ENCODE peak calls at places on chromosome 13, in eight cellular contexts. One of them, this sample, is unnamed.

GRCh38 chr13:80454245-80454644 is 113.3 kb upstream of the SPRY2 start:
- DNase-seq in suprapubic skin: no peak
- DNase-seq in CD4-positive, alpha-beta T cell: no peak
- DNase-seq in fibroblast of mammary gland: peak; percentile 80
- DNase-seq in Peyer's patch: no peak
- DNase-seq in GM12865: peak; percentile 21
- DNase-seq in tibial artery: no peak
- DNase-seq in hepatocyte: no peak
- DNase-seq in this sample: no peak

GRCh38 chr13:98650376-98651107 is 73.6 kb upstream of the STK24 start:
- DNase-seq in Peyer's patch: peak; percentile 89
- DNase-seq in fibroblast of mammary gland: no peak
- DNase-seq in GM12865: no peak
- DNase-seq in hepatocyte: peak; percentile 82
- DNase-seq in suprapubic skin: no peak
- DNase-seq in tibial artery: no peak
- DNase-seq in CD4-positive, alpha-beta T cell: no peak
- DNase-seq in this sample: no peak

GRCh38 chr13:20536992-20537391 is 11.3 kb upstream of the CRYL1 start:
- DNase-seq in GM12865: no peak
- DNase-seq in fibroblast of mammary gland: no peak
- DNase-seq in tibial artery: no peak
- DNase-seq in suprapubic skin: no peak
- DNase-seq in Peyer's patch: no peak
- DNase-seq in hepatocyte: no peak
- DNase-seq in CD4-positive, alpha-beta T cell: no peak
- DNase-seq in this sample: no peak

GRCh38 chr13:82330499-82330898 is 1551.8 kb downstream of the SLITRK1 start:
- DNase-seq in hepatocyte: no peak
- DNase-seq in fibroblast of mammary gland: peak; percentile 21
- DNase-seq in Peyer's patch: no peak
- DNase-seq in GM12865: peak; percentile 13
- DNase-seq in CD4-positive, alpha-beta T cell: no peak
- DNase-seq in tibial artery: no peak
- DNase-seq in suprapubic skin: no peak
- DNase-seq in this sample: no peak

GRCh38 chr13:82447452-82448030 is 1434.7 kb downstream of the SLITRK1 start:
- DNase-seq in GM12865: no peak
- DNase-seq in tibial artery: no peak
- DNase-seq in CD4-positive, alpha-beta T cell: no peak
- DNase-seq in hepatocyte: no peak
- DNase-seq in suprapubic skin: no peak
- DNase-seq in fibroblast of mammary gland: no peak
- DNase-seq in Peyer's patch: no peak
- DNase-seq in this sample: no peak

GRCh38 chr13:51222510-51223283 is 499 bp downstream of the FAM124A start:
- DNase-seq in hepatocyte: peak; percentile 18
- DNase-seq in CD4-positive, alpha-beta T cell: no peak
- DNase-seq in Peyer's patch: no peak
- DNase-seq in tibial artery: no peak
- DNase-seq in suprapubic skin: no peak
- DNase-seq in GM12865: no peak
- DNase-seq in fibroblast of mammary gland: no peak
- DNase-seq in this sample: no peak

GRCh38 chr13:99062593-99062992 is 84.7 kb upstream of the DOCK9 start:
- DNase-seq in CD4-positive, alpha-beta T cell: no peak
- DNase-seq in fibroblast of mammary gland: no peak
- DNase-seq in GM12865: no peak
- DNase-seq in suprapubic skin: no peak
- DNase-seq in hepatocyte: no peak
- DNase-seq in tibial artery: peak; percentile 27
- DNase-seq in Peyer's patch: no peak
- DNase-seq in this sample: no peak

GRCh38 chr13:44620057-44620456 is 43.9 kb upstream of the TSC22D1 start:
- DNase-seq in hepatocyte: peak; percentile 44
- DNase-seq in GM12865: no peak
- DNase-seq in fibroblast of mammary gland: peak; percentile 37
- DNase-seq in CD4-positive, alpha-beta T cell: no peak
- DNase-seq in tibial artery: no peak
- DNase-seq in suprapubic skin: no peak
- DNase-seq in Peyer's patch: no peak
- DNase-seq in this sample: no peak

GRCh38 chr13:112916296-112916695 is 52.7 kb upstream of the MCF2L start:
- DNase-seq in GM12865: no peak
- DNase-seq in tibial artery: no peak
- DNase-seq in Peyer's patch: no peak
- DNase-seq in fibroblast of mammary gland: no peak
- DNase-seq in suprapubic skin: no peak
- DNase-seq in CD4-positive, alpha-beta T cell: no peak
- DNase-seq in hepatocyte: no peak
- DNase-seq in this sample: no peak

GRCh38 chr13:94248454-94249233 is 230.8 kb downstream of the DCT start:
- DNase-seq in GM12865: no peak
- DNase-seq in CD4-positive, alpha-beta T cell: no peak
- DNase-seq in fibroblast of mammary gland: peak; percentile 48
- DNase-seq in Peyer's patch: no peak
- DNase-seq in suprapubic skin: no peak
- DNase-seq in tibial artery: no peak
- DNase-seq in hepatocyte: no peak
- DNase-seq in this sample: no peak

GRCh38 chr13:40408602-40409001 is 257.8 kb downstream of the FOXO1 start:
- DNase-seq in Peyer's patch: no peak
- DNase-seq in GM12865: no peak
- DNase-seq in suprapubic skin: no peak
- DNase-seq in CD4-positive, alpha-beta T cell: no peak
- DNase-seq in fibroblast of mammary gland: peak; percentile 42
- DNase-seq in hepatocyte: no peak
- DNase-seq in tibial artery: no peak
- DNase-seq in this sample: no peak

GRCh38 chr13:42720116-42720857 is 61.1 kb upstream of the FAM216B start:
- DNase-seq in hepatocyte: peak; percentile 86
- DNase-seq in GM12865: peak; percentile 58
- DNase-seq in suprapubic skin: no peak
- DNase-seq in fibroblast of mammary gland: peak; percentile 100
- DNase-seq in Peyer's patch: no peak
- DNase-seq in CD4-positive, alpha-beta T cell: no peak
- DNase-seq in tibial artery: no peak
- DNase-seq in this sample: no peak

GRCh38 chr13:97307544-97307881 is 85.4 kb downstream of the MBNL2 start:
- DNase-seq in CD4-positive, alpha-beta T cell: no peak
- DNase-seq in tibial artery: no peak
- DNase-seq in GM12865: no peak
- DNase-seq in fibroblast of mammary gland: no peak
- DNase-seq in Peyer's patch: no peak
- DNase-seq in suprapubic skin: no peak
- DNase-seq in hepatocyte: no peak
- DNase-seq in this sample: no peak

GRCh38 chr13:51601601-51602348 is 17.5 kb downstream of the WDFY2 start:
- DNase-seq in Peyer's patch: no peak
- DNase-seq in fibroblast of mammary gland: no peak
- DNase-seq in GM12865: no peak
- DNase-seq in tibial artery: no peak
- DNase-seq in hepatocyte: no peak
- DNase-seq in CD4-positive, alpha-beta T cell: no peak
- DNase-seq in suprapubic skin: no peak
- DNase-seq in this sample: no peak

GRCh38 chr13:69597088-69597487 is 510.5 kb upstream of the ATXN8OS start:
- DNase-seq in hepatocyte: no peak
- DNase-seq in CD4-positive, alpha-beta T cell: no peak
- DNase-seq in tibial artery: no peak
- DNase-seq in fibroblast of mammary gland: no peak
- DNase-seq in suprapubic skin: no peak
- DNase-seq in GM12865: no peak
- DNase-seq in Peyer's patch: no peak
- DNase-seq in this sample: no peak

DNA sequence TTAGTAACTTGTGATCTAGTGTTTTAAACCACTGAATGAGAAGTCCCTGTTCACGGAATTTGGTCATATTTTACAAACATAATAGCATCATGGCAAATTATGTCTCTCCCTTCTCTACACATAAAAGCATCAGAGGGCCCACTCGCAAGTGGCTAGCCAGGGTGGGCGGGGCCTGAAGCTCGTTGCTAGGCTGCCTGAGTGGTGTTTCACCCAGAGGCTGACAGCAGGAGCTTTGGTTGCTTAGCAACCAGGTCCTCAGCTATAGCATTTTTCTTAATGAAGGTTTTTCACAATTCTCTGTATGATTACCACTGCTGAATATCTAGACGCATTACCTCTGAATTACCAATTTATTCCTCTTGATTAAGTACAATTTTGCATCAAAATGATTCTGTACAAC is 126.5 kb downstream of the NALCN start:
- DNase-seq in GM12865: peak; percentile 13
- DNase-seq in hepatocyte: peak; percentile 64
- DNase-seq in suprapubic skin: no peak
- DNase-seq in fibroblast of mammary gland: peak; percentile 45
- DNase-seq in tibial artery: no peak
- DNase-seq in Peyer's patch: no peak
- DNase-seq in CD4-positive, alpha-beta T cell: no peak
- DNase-seq in this sample: no peak
- TF ChIP-seq CTCF in GM12865: no peak
- TF ChIP-seq CTCF in hepatocyte: no peak
- TF ChIP-seq CTCF in suprapubic skin: no peak
- TF ChIP-seq CTCF in fibroblast of mammary gland: no peak
- TF ChIP-seq CTCF in tibial artery: no peak
- TF ChIP-seq CTCF in Peyer's patch: no peak
- TF ChIP-seq CTCF in CD4-positive, alpha-beta T cell: no peak
- TF ChIP-seq CTCF in this sample: no peak

DNA sequence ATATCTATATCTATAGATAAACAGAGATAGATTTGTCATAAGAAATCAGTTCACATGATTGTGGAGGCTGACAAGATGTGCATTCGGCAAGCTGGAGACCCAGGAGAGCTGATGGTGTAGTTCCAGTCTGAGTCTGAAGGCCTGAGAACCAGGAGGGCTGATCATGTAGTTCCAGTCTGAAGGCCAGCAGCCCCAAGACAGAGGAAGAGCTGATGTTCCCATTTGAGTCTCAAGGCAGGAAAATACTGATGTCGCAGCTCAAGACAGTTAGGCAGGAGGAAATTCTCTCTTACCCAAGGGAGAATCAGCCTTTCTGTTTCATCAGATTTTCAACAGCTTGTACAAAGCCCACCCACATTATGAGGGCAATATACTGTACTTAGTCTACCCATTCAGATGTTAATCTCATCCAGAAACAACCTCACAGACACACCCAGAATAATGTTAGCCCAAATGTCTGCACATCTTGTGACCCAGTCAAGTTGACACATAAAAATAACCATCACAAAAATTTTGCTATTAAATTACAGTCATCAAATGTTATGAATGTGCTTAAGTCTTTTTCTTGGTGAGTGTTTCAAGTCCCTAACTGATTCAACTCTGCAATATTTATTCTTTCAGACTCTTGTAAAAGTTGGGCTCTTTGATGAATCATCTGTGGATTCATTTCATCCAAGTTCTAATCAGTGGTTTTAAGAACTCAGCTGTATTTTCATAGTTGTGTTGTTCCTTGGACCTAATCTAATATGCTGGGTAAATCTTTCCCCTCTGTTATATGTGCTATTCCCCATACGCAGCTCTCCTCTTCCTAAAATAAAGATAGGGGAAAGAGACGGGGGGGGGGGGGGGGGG is 22.7 kb upstream of the LRCH1 start:
- DNase-seq in tibial artery: no peak
- DNase-seq in GM12865: no peak
- DNase-seq in suprapubic skin: no peak
- DNase-seq in Peyer's patch: no peak
- DNase-seq in fibroblast of mammary gland: peak; percentile 55
- DNase-seq in hepatocyte: no peak
- DNase-seq in CD4-positive, alpha-beta T cell: no peak
- DNase-seq in this sample: no peak
- TF ChIP-seq CTCF in tibial artery: no peak
- TF ChIP-seq CTCF in GM12865: no peak
- TF ChIP-seq CTCF in suprapubic skin: no peak
- TF ChIP-seq CTCF in Peyer's patch: no peak
- TF ChIP-seq CTCF in fibroblast of mammary gland: no peak
- TF ChIP-seq CTCF in hepatocyte: no peak
- TF ChIP-seq CTCF in CD4-positive, alpha-beta T cell: no peak
- TF ChIP-seq CTCF in this sample: no peak

DNA sequence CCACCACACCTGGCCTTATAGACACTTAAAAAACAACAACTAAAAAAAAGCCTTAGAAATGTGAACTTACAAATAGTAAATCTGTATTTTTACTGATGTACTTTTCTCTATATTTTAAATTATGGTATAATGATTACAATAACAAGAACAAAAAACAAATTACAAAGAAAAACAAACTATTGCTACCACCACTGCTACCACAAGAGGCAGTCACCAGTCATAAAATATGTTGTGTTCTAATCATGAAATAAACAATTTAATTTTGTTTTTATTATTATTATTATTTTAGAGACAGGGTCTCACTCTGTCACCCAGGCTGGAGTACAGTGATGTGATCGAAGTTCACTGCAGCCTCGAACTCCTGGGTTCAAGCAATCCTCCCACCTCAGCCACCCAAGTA is 72.2 kb downstream of the DIAPH3 start:
- DNase-seq in GM12865: no peak
- DNase-seq in suprapubic skin: no peak
- DNase-seq in hepatocyte: no peak
- DNase-seq in tibial artery: no peak
- DNase-seq in fibroblast of mammary gland: no peak
- DNase-seq in Peyer's patch: no peak
- DNase-seq in CD4-positive, alpha-beta T cell: no peak
- DNase-seq in this sample: no peak
- TF ChIP-seq CTCF in GM12865: no peak
- TF ChIP-seq CTCF in suprapubic skin: no peak
- TF ChIP-seq CTCF in hepatocyte: no peak
- TF ChIP-seq CTCF in tibial artery: no peak
- TF ChIP-seq CTCF in fibroblast of mammary gland: peak; percentile 14
- TF ChIP-seq CTCF in Peyer's patch: no peak
- TF ChIP-seq CTCF in CD4-positive, alpha-beta T cell: no peak
- TF ChIP-seq CTCF in this sample: no peak

GRCh38 chr13:36129539-36129938 is 1.6 kb downstream of the DCLK1 start:
- DNase-seq in Peyer's patch: no peak
- DNase-seq in CD4-positive, alpha-beta T cell: no peak
- DNase-seq in GM12865: no peak
- DNase-seq in suprapubic skin: no peak
- DNase-seq in tibial artery: no peak
- DNase-seq in fibroblast of mammary gland: no peak
- DNase-seq in hepatocyte: no peak
- DNase-seq in this sample: no peak

GRCh38 chr13:36131931-36132297 is 732 bp upstream of the DCLK1 start:
- DNase-seq in Peyer's patch: no peak
- DNase-seq in GM12865: no peak
- DNase-seq in CD4-positive, alpha-beta T cell: no peak
- DNase-seq in suprapubic skin: peak; percentile 78
- DNase-seq in hepatocyte: peak; percentile 11
- DNase-seq in tibial artery: peak; percentile 68
- DNase-seq in fibroblast of mammary gland: peak; percentile 94
- DNase-seq in this sample: no peak

GRCh38 chr13:36130168-36130541 is 1.0 kb downstream of the DCLK1 start:
- DNase-seq in tibial artery: no peak
- DNase-seq in fibroblast of mammary gland: no peak
- DNase-seq in Peyer's patch: no peak
- DNase-seq in GM12865: no peak
- DNase-seq in CD4-positive, alpha-beta T cell: no peak
- DNase-seq in suprapubic skin: no peak
- DNase-seq in hepatocyte: no peak
- DNase-seq in this sample: no peak

GRCh38 chr13:36131215-36131930 is at the start of gene DCLK1:
- DNase-seq in tibial artery: peak; percentile 75
- DNase-seq in GM12865: no peak
- DNase-seq in Peyer's patch: peak; percentile 54
- DNase-seq in fibroblast of mammary gland: peak; percentile 69
- DNase-seq in suprapubic skin: peak; percentile 78
- DNase-seq in hepatocyte: peak; percentile 60
- DNase-seq in CD4-positive, alpha-beta T cell: no peak
- DNase-seq in this sample: no peak

GRCh38 chr13:36130542-36131214 is 504 bp downstream of the DCLK1 start:
- DNase-seq in hepatocyte: peak; percentile 29
- DNase-seq in CD4-positive, alpha-beta T cell: no peak
- DNase-seq in Peyer's patch: no peak
- DNase-seq in fibroblast of mammary gland: peak; percentile 20
- DNase-seq in suprapubic skin: peak; percentile 74
- DNase-seq in GM12865: no peak
- DNase-seq in tibial artery: peak; percentile 45
- DNase-seq in this sample: no peak
- TF ChIP-seq CTCF in hepatocyte: no peak
- TF ChIP-seq CTCF in CD4-positive, alpha-beta T cell: no peak
- TF ChIP-seq CTCF in Peyer's patch: no peak
- TF ChIP-seq CTCF in fibroblast of mammary gland: no peak
- TF ChIP-seq CTCF in suprapubic skin: no peak
- TF ChIP-seq CTCF in GM12865: no peak
- TF ChIP-seq CTCF in tibial artery: no peak
- TF ChIP-seq CTCF in this sample: no peak

This sample was measured in natural killer cell.